ENCODE peak calls at places on chromosomes 13 and 19, in six cellular contexts. M is H1, I is IMR-90, R is neuronal stem cell, S is mesenchymal stem cell, U is trophoblast cell. A is an unnamed sample.

GRCh38 chr19:5973376-5973775 is 4.6 kb downstream of the RANBP3 start:
- DNase-seq in M (no peak), I (no peak), R (no peak), S (no peak), U (no peak), A (no peak)

GRCh38 chr19:46296722-46297431 is at the start of gene HIF3A:
- DNase-seq in M (peak), I (no peak), R (peak), S (peak), U (no peak), A (peak)

GRCh38 chr19:8391274-8392016 is 1.3 kb downstream of the RAB11B start:
- DNase-seq in M (no peak), I (no peak), R (no peak), S (no peak), U (no peak), A (peak)

GRCh38 chr13:77678691-77679090 is 18.8 kb upstream of the SLAIN1 start:
- DNase-seq in M (no peak), I (no peak), R (no peak), S (no peak), U (no peak), A (no peak)

GRCh38 chr13:112102243-112102642 is 35.3 kb downstream of the SOX1 start:
- DNase-seq in M (no peak), I (no peak), R (no peak), S (no peak), U (no peak), A (no peak)

GRCh38 chr13:114127473-114128347 is 4.7 kb downstream of the RASA3 start:
- DNase-seq in M (no peak), I (no peak), R (no peak), S (no peak), U (no peak), A (no peak)

GRCh38 chr19:34306213-34306661 is 51.9 kb downstream of the GARRE1 start:
- DNase-seq in M (no peak), I (no peak), R (no peak), S (no peak), U (no peak), A (no peak)

GRCh38 chr13:48644951-48645350 is 8.8 kb upstream of the CYSLTR2 start:
- DNase-seq in M (no peak), I (no peak), R (no peak), S (no peak), U (no peak), A (no peak)

GRCh38 chr19:38455031-38455430 is 21.5 kb downstream of the RYR1 start:
- DNase-seq in M (no peak), I (peak), R (no peak), S (peak), U (no peak), A (no peak)

GRCh38 chr13:51959773-51960172 is 51.5 kb downstream of the ATP7B start:
- DNase-seq in M (no peak), I (no peak), R (no peak), S (no peak), U (no peak), A (no peak)

GRCh38 chr19:3970808-3971598 is at the start of gene DAPK3:
- DNase-seq in M (peak), I (peak), R (peak), S (peak), U (peak), A (peak)

GRCh38 chr19:54648129-54648528 is 14.7 kb upstream of the LILRB4 start:
- DNase-seq in M (no peak), I (no peak), R (no peak), S (no peak), U (no peak), A (no peak)

GRCh38 chr19:377801-378581 is 31.0 kb downstream of the C2CD4C start:
- DNase-seq in M (no peak), I (no peak), R (no peak), S (no peak), U (no peak), A (no peak)

GRCh38 chr13:45615501-45616101 is at the start of gene ERICH6B:
- DNase-seq in M (peak), I (peak), R (peak), S (peak), U (no peak), A (peak)

GRCh38 chr13:36767276-36767675 is 51.7 kb upstream of the RFXAP start:
- DNase-seq in M (no peak), I (no peak), R (no peak), S (no peak), U (no peak), A (no peak)

GRCh38 chr13:63481334-63481733 is 2065.7 kb upstream of the PCDH20 start:
- DNase-seq in M (no peak), I (peak), R (no peak), S (peak), U (no peak), A (no peak)

GRCh38 chr13:49679244-49679643 is 12.0 kb downstream of the EBPL start:
- DNase-seq in M (no peak), I (peak), R (no peak), S (no peak), U (no peak), A (no peak)

GRCh38 chr19:4120531-4120930 is 3.4 kb downstream of the MAP2K2 start:
- DNase-seq in M (no peak), I (peak), R (no peak), S (peak), U (no peak), A (no peak)

GRCh38 chr13:30907167-30907761 is 1.2 kb downstream of the MEDAG start:
- DNase-seq in M (no peak), I (peak), R (no peak), S (peak), U (no peak), A (no peak)

GRCh38 chr13:107866666-107867623 is 348.4 kb downstream of the LIG4 start:
- DNase-seq in M (no peak), I (peak), R (peak), S (peak), U (no peak), A (peak)

GRCh38 chr19:33445752-33446070 is 72.2 kb downstream of the CEBPG start:
- DNase-seq in M (no peak), I (no peak), R (no peak), S (no peak), U (no peak), A (no peak)

GRCh38 chr13:98829541-98829940 is 77.1 kb upstream of the SLC15A1 start:
- DNase-seq in M (no peak), I (no peak), R (no peak), S (no peak), U (no peak), A (no peak)

GRCh38 chr19:42024622-42025111 is 30.6 kb upstream of the ATP1A3 start:
- DNase-seq in M (no peak), I (peak), R (no peak), S (peak), U (no peak), A (no peak)

GRCh38 chr19:38211206-38211605 is 12.8 kb downstream of the DPF1 start:
- DNase-seq in M (no peak), I (no peak), R (peak), S (no peak), U (no peak), A (peak)

GRCh38 chr19:46975918-46976782 is 43.5 kb upstream of the NPAS1 start:
- DNase-seq in M (peak), I (peak), R (peak), S (peak), U (peak), A (peak)

GRCh38 chr13:29195459-29195858 is 375.3 kb downstream of the MTUS2 start:
- DNase-seq in M (no peak), I (no peak), R (no peak), S (no peak), U (no peak), A (no peak)

GRCh38 chr19:13094771-13095392 is 7.8 kb downstream of the LYL1 start:
- DNase-seq in M (no peak), I (no peak), R (no peak), S (no peak), U (no peak), A (peak)

GRCh38 chr13:49357694-49358093 is 86.2 kb downstream of the CAB39L start:
- DNase-seq in M (no peak), I (peak), R (no peak), S (peak), U (peak), A (no peak)

GRCh38 chr19:48897181-48897580 is 1.4 kb downstream of the TULP2 start:
- DNase-seq in M (no peak), I (no peak), R (no peak), S (no peak), U (peak), A (no peak)

GRCh38 chr19:23698711-23699520 is 11.9 kb upstream of the ZNF675 start:
- DNase-seq in M (no peak), I (no peak), R (no peak), S (no peak), U (peak), A (peak)

GRCh38 chr19:13859361-13859880 is 17.5 kb upstream of the NANOS3 start:
- DNase-seq in M (no peak), I (peak), R (no peak), S (peak), U (peak), A (no peak)

GRCh38 chr13:68851026-68851425 is 1256.6 kb upstream of the ATXN8OS start:
- DNase-seq in M (no peak), I (no peak), R (no peak), S (peak), U (no peak), A (no peak)

GRCh38 chr19:1285737-1286360 is at the start of gene EFNA2:
- DNase-seq in M (no peak), I (no peak), R (no peak), S (no peak), U (no peak), A (no peak)

GRCh38 chr19:12769689-12770088 is 5.7 kb downstream of the HOOK2 start:
- DNase-seq in M (peak), I (no peak), R (no peak), S (no peak), U (no peak), A (peak)

DNA sequence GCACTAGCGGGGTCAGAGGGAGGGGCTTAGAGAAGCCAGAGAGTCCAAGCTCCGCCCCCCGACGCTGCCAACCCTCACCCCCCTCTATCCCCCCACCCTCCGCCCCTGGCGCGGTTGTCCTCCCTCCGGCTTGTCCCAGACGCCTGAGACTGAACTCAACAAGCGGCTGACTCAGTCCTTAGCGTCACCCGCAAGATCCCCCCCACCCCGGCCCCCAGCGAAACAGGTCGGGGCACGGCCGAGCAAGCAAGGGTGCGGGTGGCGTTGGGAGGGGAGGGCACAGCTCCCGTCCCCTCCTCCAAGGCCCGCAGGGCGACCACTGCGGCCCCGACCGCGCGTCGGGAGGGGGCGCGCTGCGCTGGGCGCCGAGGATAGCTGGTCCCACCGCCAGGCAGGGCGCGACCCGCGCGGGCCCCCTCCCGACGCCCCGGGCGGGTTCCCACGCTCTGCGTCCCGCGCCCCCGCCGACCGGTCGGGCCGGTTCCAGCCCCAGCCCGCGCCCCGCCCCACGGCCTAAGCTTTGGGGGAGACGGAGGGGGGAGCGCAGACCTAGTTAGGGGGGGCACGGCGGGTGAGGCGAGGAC is 5.3 kb downstream of the NOTCH3 start:
- DNase-seq in M (no peak), I (peak), R (peak), S (peak), U (peak), A (peak)
- H3K14ac ChIP-seq in M (no peak), I (no peak), R (no peak), S (no peak), U (no peak), A (no peak)

GRCh38 chr19:2426661-2427322 is 594 bp downstream of the TIMM13 start:
- DNase-seq in M (no peak), I (peak), R (peak), S (peak), U (no peak), A (peak)
- H2AK5ac ChIP-seq in M (peak), I (peak), R (peak), S (no peak), U (peak), A (no peak)

DNA sequence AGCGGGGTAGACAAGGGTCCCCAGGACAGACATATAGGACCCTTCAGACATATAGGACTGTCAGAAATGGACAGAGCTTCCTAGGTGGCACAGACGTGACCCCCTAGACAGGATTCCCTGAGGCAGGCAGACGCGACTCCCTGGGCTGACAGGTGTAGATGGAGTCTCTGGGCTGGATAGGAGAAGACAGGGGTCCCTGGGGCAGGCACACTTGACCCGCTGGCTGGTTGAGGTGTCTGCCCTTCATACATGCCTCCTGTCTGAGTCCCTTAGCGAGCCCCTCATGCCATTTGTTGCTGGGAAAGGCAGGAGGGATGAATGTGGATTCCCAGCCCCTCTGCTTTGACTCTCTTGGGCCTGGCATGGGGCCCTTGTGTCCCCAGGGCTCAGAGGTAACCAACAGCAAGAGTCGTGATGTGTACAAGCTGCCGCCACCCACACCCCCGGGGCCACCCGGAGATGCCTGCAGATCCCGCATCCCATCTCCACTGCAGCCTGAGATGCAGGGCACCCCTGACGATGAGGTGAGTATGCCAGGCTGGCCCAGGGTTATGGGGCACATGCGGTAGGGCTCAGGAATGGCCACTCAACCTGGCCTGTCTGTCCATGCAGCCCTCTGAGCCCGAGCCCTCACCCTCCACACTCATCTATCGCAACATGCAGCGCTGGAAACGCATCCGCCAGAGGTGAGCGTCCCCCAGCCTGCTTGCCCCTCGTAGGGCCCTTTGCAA is 3.0 kb downstream of the HSPB6 start:
- DNase-seq in M (no peak), I (no peak), R (no peak), S (no peak), U (no peak), A (no peak)
- H3K14ac ChIP-seq in M (no peak), I (no peak), R (no peak), S (no peak), U (no peak), A (no peak)

DNA sequence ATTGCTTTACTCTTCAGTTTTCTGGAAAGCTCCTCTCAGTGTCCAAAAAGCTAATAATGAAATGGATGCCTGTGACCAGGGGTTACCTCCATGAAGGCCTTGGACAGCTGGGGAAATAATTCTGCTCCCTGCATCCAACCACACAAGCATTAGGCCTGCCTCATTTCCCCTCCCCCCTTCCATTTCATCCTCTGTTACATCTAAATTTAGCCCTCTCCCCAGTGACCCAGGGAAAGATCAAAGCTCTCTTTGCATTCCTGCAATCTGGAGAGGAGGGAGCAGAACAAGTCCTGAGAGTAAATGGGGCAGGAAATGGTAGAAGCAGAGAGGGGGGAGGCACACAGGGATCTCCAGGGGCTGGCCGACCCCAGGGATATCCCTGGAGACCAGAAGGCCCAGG is 452.7 kb downstream of the TSHZ3 start:
- DNase-seq in M (no peak), I (no peak), R (no peak), S (no peak), U (no peak), A (peak)
- H2AK5ac ChIP-seq in M (no peak), I (no peak), R (no peak), S (no peak), U (no peak), A (no peak)

GRCh38 chr19:50387176-50387867 is 3.2 kb downstream of the POLD1 start:
- DNase-seq in M (no peak), I (peak), R (no peak), S (peak), U (peak), A (no peak)

GRCh38 chr19:50383307-50383851 is 768 bp upstream of the POLD1 start:
- DNase-seq in M (no peak), I (no peak), R (no peak), S (no peak), U (no peak), A (peak)

GRCh38 chr19:50383852-50384684 is at the start of gene POLD1:
- DNase-seq in M (peak), I (peak), R (peak), S (peak), U (peak), A (peak)

GRCh38 chr19:50381881-50382729 is 2.0 kb upstream of the POLD1 start:
- DNase-seq in M (no peak), I (no peak), R (no peak), S (no peak), U (no peak), A (no peak)

DNA sequence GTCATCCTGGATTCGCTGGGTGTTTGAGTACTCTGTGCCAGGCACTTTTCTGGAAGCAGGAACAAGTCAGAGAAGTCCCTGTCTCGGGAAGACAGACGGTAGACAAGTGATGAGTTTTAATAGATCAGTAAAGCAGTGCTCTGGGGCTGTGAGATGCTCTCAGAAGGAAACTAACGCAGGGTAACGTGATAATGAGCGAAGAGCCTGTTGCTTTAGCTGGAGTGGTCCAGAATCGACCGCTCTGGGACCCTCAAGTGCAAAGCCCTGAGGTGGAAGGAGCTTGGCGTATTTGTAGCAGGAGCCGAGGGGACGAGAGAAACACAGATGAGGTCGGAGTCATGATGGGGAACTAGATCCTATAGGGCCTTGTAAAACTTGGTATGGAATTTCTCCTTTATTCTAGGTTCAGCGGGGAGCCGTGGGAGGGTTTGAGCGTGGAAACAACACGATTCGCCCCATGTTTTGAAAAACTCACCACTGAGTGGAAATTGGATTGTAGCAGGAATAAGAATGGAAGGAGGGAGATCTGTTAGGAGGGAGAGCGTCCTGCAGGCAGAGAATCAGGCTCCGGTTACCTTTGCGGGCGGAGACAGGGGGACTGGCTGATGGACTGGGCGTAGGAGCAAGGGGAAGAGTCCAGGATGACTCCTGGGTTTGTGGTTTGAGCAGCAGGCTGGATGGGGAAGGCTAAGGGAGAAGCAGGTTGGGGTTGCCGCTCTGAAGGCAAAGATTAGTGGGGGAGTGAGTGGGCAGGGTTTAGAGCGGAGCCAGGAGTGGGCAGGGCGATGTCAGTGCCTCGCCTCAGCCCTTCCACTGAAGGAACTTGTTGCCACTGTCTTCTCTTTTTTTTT is 763 bp downstream of the POLD1 start:
- DNase-seq in M (no peak), I (peak), R (peak), S (peak), U (no peak), A (no peak)
- H3K14ac ChIP-seq in M (no peak), I (peak), R (no peak), S (peak), U (peak), A (no peak)

GRCh38 chr13:59479629-59480028 is 684.1 kb downstream of the DIAPH3 start:
- DNase-seq in M (peak), I (no peak), R (no peak), S (no peak), U (no peak), A (peak)
- H2AK5ac ChIP-seq in M (no peak), I (no peak), R (no peak), S (no peak), U (no peak), A (peak)

A was measured in H9.